ENCODE peak calls at places on chromosome 19, in six cellular contexts. Q is endothelial cell of umbilical vein, V is left ventricle myocardium inferior, D is aorta, S is cardiac muscle cell, U is GM12878. E is an unnamed sample. For H3K9me3, the result is how much of the 10 kb centered on the place peaks cover.

GRCh38 chr19:42325896-42326771 is 699 bp downstream of the MEGF8 start:
- DNase-seq in Q (no peak), V (peak), D (peak), S (peak), U (no peak), E (peak)

GRCh38 chr19:41705393-41706174 is 2.8 kb upstream of the CEACAM5 start:
- DNase-seq in Q (peak), V (peak), D (no peak), S (no peak), U (no peak), E (peak)

GRCh38 chr19:10315335-10316214 is at the start of gene FDX2:
- DNase-seq in Q (peak), V (peak), D (peak), S (peak), U (peak), E (peak)

GRCh38 chr19:1806184-1807029 is 5.7 kb downstream of the ATP8B3 start:
- DNase-seq in Q (no peak), V (no peak), D (no peak), S (no peak), U (no peak), E (no peak)

GRCh38 chr19:8696993-8697392 is 1.6 kb downstream of the ACTL9 start:
- DNase-seq in Q (no peak), V (no peak), D (no peak), S (no peak), U (no peak), E (no peak)

GRCh38 chr19:41746593-41747227 is 8.6 kb upstream of the CEACAM6 start:
- DNase-seq in Q (peak), V (no peak), D (no peak), S (no peak), U (no peak), E (peak)

GRCh38 chr19:33432408-33433170 is 59.1 kb downstream of the CEBPG start:
- DNase-seq in Q (no peak), V (no peak), D (peak), S (no peak), U (no peak), E (no peak)

GRCh38 chr19:48746738-48747575 is at the start of gene IZUMO1:
- DNase-seq in Q (peak), V (peak), D (peak), S (peak), U (no peak), E (peak)

GRCh38 chr19:6464070-6464873 is at the start of gene CRB3:
- DNase-seq in Q (no peak), V (no peak), D (no peak), S (no peak), U (no peak), E (peak)

GRCh38 chr19:29785955-29786589 is 25.7 kb upstream of the CCNE1 start:
- DNase-seq in Q (no peak), V (no peak), D (no peak), S (no peak), U (no peak), E (peak)

DNA sequence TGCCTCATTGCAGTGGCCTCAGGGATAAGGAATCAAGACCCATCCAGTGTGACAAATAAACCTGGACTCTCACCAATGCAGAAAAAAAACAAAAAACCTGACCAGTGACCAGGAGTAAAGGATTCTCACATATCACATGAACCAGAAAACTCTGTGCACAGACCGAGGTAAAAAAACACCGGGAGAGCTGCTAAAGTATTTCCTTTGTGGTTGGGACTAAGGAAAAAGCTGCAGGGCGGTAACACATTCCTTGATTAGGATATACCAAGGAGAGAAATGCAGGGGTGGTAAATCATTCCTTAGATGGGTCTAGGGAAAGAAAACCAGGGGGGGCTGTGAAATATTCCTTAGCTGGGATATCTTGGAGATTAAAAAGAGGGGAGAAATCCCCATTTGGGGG is 64.8 kb upstream of the ZNF85 start:
- DNase-seq in Q (no peak), V (no peak), D (no peak), S (no peak), U (no peak), E (peak)
- H3K9me3 ChIP-seq in Q (under half), V (half or more), D (under half), S (under half), U (under half), E (under half)

GRCh38 chr19:15587663-15588062 is 27.4 kb upstream of the CYP4F8 start:
- DNase-seq in Q (no peak), V (peak), D (peak), S (no peak), U (no peak), E (no peak)

GRCh38 chr19:15595069-15595468 is 19.9 kb upstream of the CYP4F8 start:
- DNase-seq in Q (no peak), V (no peak), D (no peak), S (no peak), U (no peak), E (no peak)

GRCh38 chr19:15589760-15590451 is 25.1 kb upstream of the CYP4F8 start:
- DNase-seq in Q (no peak), V (no peak), D (no peak), S (no peak), U (no peak), E (no peak)

GRCh38 chr19:15591796-15592195 is 23.2 kb upstream of the CYP4F8 start:
- DNase-seq in Q (no peak), V (no peak), D (no peak), S (no peak), U (no peak), E (no peak)
- H3K9me3 ChIP-seq in Q (under half), V (under half), D (under half), S (under half), U (under half), E (half or more)

DNA sequence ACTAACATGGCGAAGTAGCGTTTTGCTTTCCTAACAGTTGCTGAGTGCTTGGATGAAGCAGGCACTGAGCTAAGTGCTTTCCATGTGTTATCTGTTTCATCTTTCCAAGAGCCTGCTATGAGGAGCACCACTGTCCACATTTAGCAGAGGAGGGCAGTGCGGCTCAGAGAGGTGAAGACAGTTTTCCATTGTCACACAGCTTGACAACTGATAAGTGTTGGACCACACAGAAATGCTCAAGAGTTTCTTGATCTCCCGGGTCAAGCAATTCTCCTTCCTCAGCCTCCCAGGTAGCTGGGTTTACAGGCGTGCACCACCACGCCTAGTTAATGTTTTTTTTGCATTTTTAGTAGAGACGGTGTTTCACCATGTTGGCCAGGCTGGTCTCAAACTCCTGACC is 6.8 kb upstream of the CRTC1 start:
- DNase-seq in Q (no peak), V (no peak), D (no peak), S (no peak), U (no peak), E (no peak)
- H3K9me3 ChIP-seq in Q (under half), V (under half), D (under half), S (under half), U (under half), E (under half)

GRCh38 chr19:21326169-21326568 is 3.0 kb downstream of the ZNF708 start:
- DNase-seq in Q (no peak), V (no peak), D (no peak), S (no peak), U (no peak), E (no peak)
- H3K9me3 ChIP-seq in Q (under half), V (under half), D (under half), S (under half), U (under half), E (under half)

E was measured in H9.